ENCODE peak calls at places on chromosomes 5 and 9, in nine cellular contexts. H, D, K, Q, J, F, M, U and B are unnamed samples.

GRCh38 chr5:68405026-68405684 is 189.6 kb downstream of the PIK3R1 start:
- DNase-seq in H (no peak), D (no peak), K (no peak), Q (no peak), J (no peak), F (no peak), M (peak; percentile 16), U (no peak), B (no peak)

GRCh38 chr9:117714282-117714681 is 10.1 kb downstream of the TLR4 start:
- DNase-seq in H (no peak), D (no peak), K (no peak), Q (no peak), J (no peak), F (peak; percentile 25), M (no peak), U (no peak), B (no peak)

GRCh38 chr5:50663636-50664035 is 2.8 kb upstream of the PARP8 start:
- DNase-seq in H (peak; percentile 76), D (no peak), K (peak; percentile 32), Q (no peak), J (no peak), F (peak; percentile 42), M (no peak), U (no peak), B (no peak)

GRCh38 chr9:123861086-123861707 is 68.7 kb downstream of the DENND1A start:
- DNase-seq in H (no peak), D (no peak), K (no peak), Q (no peak), J (no peak), F (no peak), M (no peak), U (no peak), B (no peak)

GRCh38 chr5:65874241-65874640 is 52.1 kb upstream of the ERBIN start:
- DNase-seq in H (no peak), D (no peak), K (no peak), Q (no peak), J (no peak), F (no peak), M (no peak), U (no peak), B (no peak)

GRCh38 chr5:103450333-103451061 is 112.1 kb downstream of the NUDT12 start:
- DNase-seq in H (no peak), D (no peak), K (no peak), Q (no peak), J (no peak), F (no peak), M (no peak), U (no peak), B (no peak)

GRCh38 chr5:34491251-34491620 is 164.9 kb upstream of the RAI14 start:
- DNase-seq in H (no peak), D (no peak), K (no peak), Q (no peak), J (no peak), F (no peak), M (no peak), U (no peak), B (no peak)

GRCh38 chr9:94603259-94603776 is 9.7 kb upstream of the FBP2 start:
- DNase-seq in H (peak; percentile 76), D (peak; percentile 69), K (peak; percentile 86), Q (peak; percentile 99), J (peak; percentile 49), F (peak; percentile 72), M (peak; percentile 94), U (peak; percentile 61), B (peak; percentile 69)

GRCh38 chr9:4160284-4160683 is 139.6 kb downstream of the GLIS3 start:
- DNase-seq in H (no peak), D (no peak), K (no peak), Q (no peak), J (no peak), F (no peak), M (no peak), U (no peak), B (no peak)

GRCh38 chr5:168359820-168360460 is 68.5 kb downstream of the WWC1 start:
- DNase-seq in H (peak; percentile 35), D (no peak), K (no peak), Q (no peak), J (no peak), F (no peak), M (no peak), U (no peak), B (no peak)

GRCh38 chr9:107386396-107386795 is 103.2 kb downstream of the KLF4 start:
- DNase-seq in H (peak; percentile 23), D (no peak), K (no peak), Q (no peak), J (no peak), F (no peak), M (no peak), U (no peak), B (no peak)

GRCh38 chr5:112918679-112919078 is 3.3 kb downstream of the REEP5 start:
- DNase-seq in H (no peak), D (no peak), K (no peak), Q (no peak), J (no peak), F (no peak), M (no peak), U (no peak), B (no peak)

GRCh38 chr5:112923148-112923917 is 1.3 kb upstream of the REEP5 start:
- DNase-seq in H (peak; percentile 40), D (no peak), K (no peak), Q (no peak), J (no peak), F (no peak), M (no peak), U (peak; percentile 60), B (peak; percentile 16)

GRCh38 chr5:112921833-112922817 is at the start of gene REEP5:
- DNase-seq in H (peak; percentile 90), D (peak; percentile 72), K (peak; percentile 80), Q (peak; percentile 80), J (peak; percentile 85), F (peak; percentile 92), M (peak; percentile 74), U (peak; percentile 81), B (peak; percentile 73)

GRCh38 chr5:112923988-112924387 is 2.0 kb upstream of the REEP5 start:
- DNase-seq in H (no peak), D (no peak), K (no peak), Q (no peak), J (no peak), F (no peak), M (no peak), U (no peak), B (no peak)

DNA sequence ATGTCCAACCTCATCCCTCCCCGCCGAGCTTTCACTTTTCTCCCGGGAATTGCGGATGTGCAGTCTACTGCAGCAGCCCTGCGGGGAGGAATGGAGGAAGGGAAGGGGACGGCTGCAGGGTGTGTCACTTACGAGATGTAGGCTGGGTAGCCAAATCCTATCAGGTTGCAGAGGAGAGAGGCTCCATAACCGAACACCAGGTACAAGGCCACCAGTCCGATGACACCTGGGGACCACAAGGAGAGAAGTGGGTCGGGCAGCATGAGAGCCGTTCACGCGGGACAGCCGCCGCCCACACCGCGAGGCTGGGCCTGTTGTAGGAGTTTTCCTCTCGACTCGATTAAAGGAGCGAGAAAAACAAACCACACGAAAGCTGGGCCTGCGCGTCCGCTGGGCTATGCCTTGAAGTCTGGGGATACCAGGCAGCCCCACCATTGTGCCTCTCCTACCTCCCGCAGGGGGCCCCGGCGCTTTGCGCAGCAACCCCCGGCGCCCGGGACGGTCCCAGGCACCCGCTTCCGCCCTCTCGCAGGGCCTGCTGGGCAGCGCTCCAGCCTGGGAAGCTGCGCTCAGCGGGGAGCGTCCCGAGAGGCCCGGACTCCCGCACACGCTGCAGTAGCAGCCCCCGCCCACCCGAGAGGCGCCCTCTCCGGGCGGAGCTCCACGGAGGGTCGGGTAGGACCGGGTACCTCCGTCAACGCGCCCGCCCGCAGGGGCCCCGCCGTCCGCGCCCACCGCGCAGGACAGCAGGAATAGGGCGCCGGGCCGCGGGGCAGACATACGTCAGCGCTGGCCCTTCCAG is 795 bp downstream of the REEP5 start:
- DNase-seq in H (peak; percentile 67), D (peak; percentile 53), K (peak; percentile 63), Q (peak; percentile 63), J (peak; percentile 86), F (peak; percentile 80), M (peak; percentile 69), U (peak; percentile 58), B (peak; percentile 49)
- TF ChIP-seq POLR2A in H (peak; percentile 31), D (no peak), K (peak; percentile 28), Q (peak; percentile 26), J (no peak), F (no peak), M (peak; percentile 31), U (no peak), B (no peak)

GRCh38 chr5:141650851-141651727 is at the start of gene FCHSD1:
- DNase-seq in H (peak; percentile 95), D (peak; percentile 98), K (peak; percentile 87), Q (peak; percentile 93), J (peak; percentile 94), F (peak; percentile 92), M (peak; percentile 98), U (peak; percentile 94), B (peak; percentile 99)
- TF ChIP-seq POLR2A in H (no peak), D (no peak), K (no peak), Q (peak; percentile 63), J (no peak), F (peak; percentile 13), M (peak; percentile 59), U (peak; percentile 35), B (peak; percentile 70)

GRCh38 chr5:77628840-77629552 is 9.5 kb downstream of the OTP start:
- DNase-seq in H (no peak), D (no peak), K (no peak), Q (no peak), J (no peak), F (no peak), M (no peak), U (no peak), B (no peak)

GRCh38 chr5:77632526-77633268 is 5.8 kb downstream of the OTP start:
- DNase-seq in H (no peak), D (no peak), K (no peak), Q (no peak), J (no peak), F (no peak), M (no peak), U (no peak), B (no peak)

GRCh38 chr5:77629553-77630245 is 8.8 kb downstream of the OTP start:
- DNase-seq in H (no peak), D (no peak), K (no peak), Q (no peak), J (no peak), F (no peak), M (no peak), U (no peak), B (no peak)

GRCh38 chr5:77631166-77631582 is 7.3 kb downstream of the OTP start:
- DNase-seq in H (no peak), D (no peak), K (no peak), Q (no peak), J (no peak), F (no peak), M (no peak), U (no peak), B (no peak)

GRCh38 chr5:77630246-77631165 is 8.0 kb downstream of the OTP start:
- DNase-seq in H (no peak), D (peak; percentile 84), K (peak; percentile 38), Q (no peak), J (no peak), F (peak; percentile 50), M (peak; percentile 85), U (peak; percentile 25), B (peak; percentile 75)
- TF ChIP-seq POLR2A in H (no peak), D (peak; percentile 69), K (no peak), Q (peak; percentile 77), J (no peak), F (no peak), M (peak; percentile 93), U (no peak), B (peak; percentile 88)

DNA sequence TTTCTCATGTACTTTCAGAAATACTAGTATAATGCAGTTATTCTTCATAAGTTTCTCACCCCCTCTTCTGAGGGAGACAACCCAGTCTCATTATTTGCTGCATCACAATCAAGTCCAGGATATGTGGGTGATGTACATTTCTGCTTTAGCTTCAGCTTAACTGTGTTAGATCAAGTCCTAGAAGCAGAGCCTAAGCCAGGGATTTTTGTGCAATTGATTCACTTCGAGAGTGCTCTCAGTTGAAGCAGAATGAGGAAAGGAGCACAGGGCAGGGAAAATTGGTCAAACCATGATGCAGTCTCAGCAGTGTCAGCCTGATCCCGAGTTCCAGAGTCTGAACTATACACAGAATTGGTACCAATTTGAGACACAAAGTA is 15.1 kb downstream of the HNRNPK start:
- DNase-seq in H (no peak), D (no peak), K (no peak), Q (no peak), J (no peak), F (no peak), M (no peak), U (no peak), B (no peak)
- TF ChIP-seq POLR2A in H (no peak), D (no peak), K (no peak), Q (no peak), J (no peak), F (no peak), M (no peak), U (no peak), B (peak; percentile 69)